ENCODE peak calls at places on chromosomes 13 and 19, in eight cellular contexts. G is AG09309, B is progenitor cell of endocrine pancreas, D is neural crest cell, P is upper lobe of left lung, R is uterus, T is MCF 10A, U is cardiac fibroblast. N is an unnamed sample.

GRCh38 chr19:52494518-52494917 is 33.0 kb upstream of the ZNF808 start:
- DNase-seq in G (no peak), R (no peak), U (peak; percentile 3), T (no peak), B (no peak), P (no peak), D (no peak), N (no peak)

GRCh38 chr13:23159205-23159586 is 21.6 kb upstream of the SGCG start:
- DNase-seq in R (no peak), P (no peak), B (peak; percentile 32), U (peak; percentile 53), D (peak; percentile 69), T (peak; percentile 21), G (no peak), N (no peak)

GRCh38 chr13:95323930-95324662 is 22.8 kb upstream of the ABCC4 start:
- DNase-seq in D (peak; percentile 11), U (no peak), G (no peak), B (no peak), R (no peak), P (no peak), T (no peak), N (no peak)

GRCh38 chr13:50156140-50156539 is 140.9 kb downstream of the KCNRG start:
- DNase-seq in U (peak; percentile 72), P (no peak), B (no peak), T (peak; percentile 25), R (no peak), G (peak; percentile 28), D (no peak), N (no peak)

GRCh38 chr19:3575260-3575741 is 2.6 kb downstream of the HMG20B start:
- DNase-seq in U (peak; percentile 51), G (no peak), P (no peak), R (no peak), B (no peak), T (peak; percentile 79), D (no peak), N (no peak)

GRCh38 chr13:99610702-99611289 is 109.5 kb downstream of the TM9SF2 start:
- DNase-seq in R (no peak), U (no peak), T (no peak), B (no peak), D (no peak), G (no peak), P (no peak), N (no peak)

GRCh38 chr13:50244913-50245574 is 229.8 kb downstream of the KCNRG start:
- DNase-seq in U (peak; percentile 91), B (no peak), R (no peak), T (peak; percentile 97), D (no peak), G (peak; percentile 33), P (peak; percentile 68), N (no peak)

GRCh38 chr19:35021016-35021415 is 9.3 kb upstream of the SCN1B start:
- DNase-seq in P (no peak), G (no peak), D (no peak), B (no peak), R (no peak), T (no peak), U (no peak), N (no peak)

GRCh38 chr19:15584541-15585115 is 30.4 kb upstream of the CYP4F8 start:
- DNase-seq in G (peak; percentile 4), R (peak; percentile 75), D (peak; percentile 70), P (peak; percentile 82), T (peak; percentile 67), B (no peak), U (peak; percentile 60), N (peak; percentile 93)

GRCh38 chr13:94305463-94305862 is 174.0 kb downstream of the DCT start:
- DNase-seq in D (no peak), G (no peak), T (peak; percentile 90), U (peak; percentile 89), B (no peak), P (no peak), R (no peak), N (no peak)

GRCh38 chr13:110137677-110138008 is 169.3 kb downstream of the COL4A1 start:
- DNase-seq in D (no peak), P (peak; percentile 66), B (no peak), U (no peak), G (no peak), T (peak; percentile 80), R (peak; percentile 37), N (no peak)

GRCh38 chr13:82847595-82847994 is 1034.7 kb downstream of the SLITRK1 start:
- DNase-seq in D (no peak), T (peak; percentile 25), U (no peak), B (no peak), P (no peak), R (no peak), G (no peak), N (no peak)
- TF ChIP-seq CTCF in D (no peak), T (no peak), U (no peak), B (peak; percentile 15), P (no peak), R (no peak), G (no peak), N (no peak)

DNA sequence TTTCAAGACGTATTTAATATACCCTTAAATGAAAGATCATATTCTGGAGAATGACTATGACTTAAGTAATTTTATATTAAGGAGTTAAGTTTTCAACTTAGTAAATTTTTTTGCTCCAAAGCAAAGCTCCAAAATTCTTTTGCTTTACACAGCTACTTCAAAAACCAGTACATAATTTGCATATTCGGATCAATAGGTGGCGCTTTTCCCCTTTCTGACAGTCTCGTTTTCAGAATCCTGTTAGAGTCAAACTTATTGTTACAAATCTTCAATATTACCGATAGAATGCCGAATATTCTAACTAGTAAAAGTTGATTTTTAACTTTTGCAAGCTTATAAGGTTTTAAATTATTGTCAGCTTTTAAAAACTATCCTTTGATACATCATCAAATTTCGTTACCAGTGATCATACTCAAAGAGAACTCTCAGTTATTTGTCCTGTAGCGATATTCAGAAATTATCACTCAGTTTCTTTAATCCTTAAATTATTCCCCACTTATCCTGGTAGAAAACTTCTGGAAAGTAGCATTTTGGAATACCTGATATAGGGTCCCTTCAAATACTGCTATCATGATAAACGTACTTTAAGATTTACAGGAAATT is 852.7 kb upstream of the KLHL1 start:
- DNase-seq in G (no peak), U (peak; percentile 59), B (no peak), D (peak; percentile 4), P (no peak), R (no peak), T (peak; percentile 47), N (no peak)
- TF ChIP-seq CTCF in G (peak; percentile 8), U (peak; percentile 55), B (peak; percentile 63), D (peak; percentile 78), P (no peak), R (peak; percentile 21), T (peak; percentile 56), N (no peak)

GRCh38 chr19:54448037-54448773 is 794 bp upstream of the LENG8 start:
- DNase-seq in D (peak; percentile 38), G (no peak), R (peak; percentile 58), P (no peak), B (no peak), T (peak; percentile 47), U (peak; percentile 71), N (no peak)
- TF ChIP-seq CTCF in D (no peak), G (peak; percentile 2), R (no peak), P (no peak), B (peak; percentile 11), T (no peak), U (no peak), N (no peak)

GRCh38 chr19:11164879-11165406 is 9.4 kb upstream of the SPC24 start:
- DNase-seq in R (peak; percentile 92), B (no peak), P (peak; percentile 24), G (peak; percentile 88), D (no peak), U (peak; percentile 95), T (no peak), N (no peak)

GRCh38 chr19:11168568-11168967 is 13.0 kb upstream of the SPC24 start:
- DNase-seq in B (no peak), R (no peak), T (peak; percentile 91), D (no peak), U (peak; percentile 99), P (no peak), G (peak; percentile 89), N (no peak)

GRCh38 chr19:11164278-11164677 is 8.7 kb upstream of the SPC24 start:
- DNase-seq in G (no peak), B (no peak), P (no peak), U (no peak), D (no peak), R (no peak), T (no peak), N (no peak)

GRCh38 chr19:11165486-11166030 is 10.0 kb upstream of the SPC24 start:
- DNase-seq in U (peak; percentile 65), B (no peak), D (no peak), G (no peak), P (no peak), R (no peak), T (no peak), N (no peak)

DNA sequence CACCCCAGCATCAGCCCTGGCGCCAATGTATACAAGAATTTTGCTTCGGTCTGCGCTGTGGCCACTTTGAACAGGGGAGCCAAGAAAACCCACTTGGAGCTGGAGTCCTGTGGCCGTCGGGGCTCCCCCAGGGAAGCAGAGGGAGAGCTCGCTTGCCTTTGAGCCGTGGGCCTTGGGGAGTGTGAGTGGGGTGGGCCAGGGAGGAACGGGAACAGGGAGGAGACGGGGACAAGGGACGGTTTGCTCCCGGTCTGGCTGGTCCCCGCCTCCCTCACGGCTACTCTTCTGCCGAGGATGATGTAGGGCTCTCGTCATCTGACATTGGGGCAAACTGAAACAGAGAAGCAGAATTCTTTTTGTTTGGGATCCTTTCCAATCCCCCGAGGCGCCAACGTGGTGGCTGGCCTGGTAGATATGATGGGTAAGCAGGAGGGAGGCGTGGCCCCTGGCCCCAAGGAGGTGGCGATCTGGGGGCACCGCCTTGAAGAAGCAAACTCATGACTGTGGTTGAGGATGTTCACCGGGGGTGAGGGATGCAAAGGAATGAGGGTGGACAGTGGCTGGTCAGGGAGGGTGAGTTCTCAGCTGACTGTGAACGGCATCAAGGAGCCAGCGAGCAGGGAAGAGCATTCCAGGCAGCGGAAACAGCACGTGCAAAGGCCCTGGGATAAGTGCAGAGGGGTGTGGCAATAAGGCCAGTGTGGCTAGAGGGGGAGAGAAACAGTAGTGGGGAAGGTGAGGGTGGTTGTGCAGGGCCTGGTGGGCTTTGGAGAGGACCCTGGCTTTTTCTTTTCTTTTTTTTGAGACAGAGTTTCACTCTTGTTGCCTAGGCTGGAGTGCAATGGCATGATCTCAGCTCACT is 10.9 kb upstream of the SPC24 start:
- DNase-seq in G (peak; percentile 77), B (no peak), D (no peak), R (peak; percentile 61), T (no peak), P (no peak), U (peak; percentile 28), N (no peak)
- TF ChIP-seq CTCF in G (no peak), B (no peak), D (no peak), R (no peak), T (no peak), P (no peak), U (no peak), N (no peak)

GRCh38 chr13:42883771-42884170 is 102.4 kb downstream of the FAM216B start:
- DNase-seq in G (no peak), T (peak; percentile 62), D (no peak), U (peak; percentile 82), B (no peak), P (no peak), R (no peak), N (no peak)
- TF ChIP-seq CTCF in G (no peak), T (peak; percentile 46), D (no peak), U (peak; percentile 12), B (no peak), P (no peak), R (no peak), N (no peak)